ENCODE peak calls at places on chromosome 19, in six cellular contexts. T, V, D, A, R and Q are unnamed samples.

GRCh38 chr19:9871626-9872338 is 36.7 kb downstream of the PIN1 start:
- DNase-seq in A (no peak), T (no peak), D (no peak), V (no peak), R (no peak), Q (no peak)

GRCh38 chr19:14440049-14440448 is 6.9 kb downstream of the PKN1 start:
- DNase-seq in T (peak; percentile 35), A (peak; percentile 81), D (no peak), R (no peak), V (peak; percentile 80), Q (no peak)

GRCh38 chr19:18093439-18094161 is 4.0 kb upstream of the MAST3 start:
- DNase-seq in D (peak; percentile 20), V (no peak), A (no peak), T (peak; percentile 68), R (no peak), Q (no peak)

GRCh38 chr19:53333071-53333465 is 481 bp upstream of the ZNF845 start:
- DNase-seq in T (peak; percentile 82), V (peak; percentile 48), D (no peak), R (no peak), A (peak; percentile 68), Q (peak; percentile 77)

GRCh38 chr19:32611161-32611560 is 30.2 kb downstream of the PDCD5 start:
- DNase-seq in T (no peak), R (no peak), D (no peak), A (no peak), V (no peak), Q (no peak)

GRCh38 chr19:46574533-46574932 is 26.6 kb upstream of the CALM3 start:
- DNase-seq in A (no peak), R (no peak), T (no peak), V (no peak), D (no peak), Q (no peak)

GRCh38 chr19:56476671-56477428 is at the start of gene ZNF667:
- DNase-seq in T (peak; percentile 4), V (no peak), A (no peak), D (peak; percentile 59), R (no peak), Q (no peak)

GRCh38 chr19:46411088-46412033 is 2.0 kb downstream of the CCDC8 start:
- DNase-seq in T (no peak), D (no peak), V (no peak), R (no peak), A (no peak), Q (no peak)

GRCh38 chr19:9309974-9310446 is 372 bp upstream of the ZNF699 start:
- DNase-seq in R (peak; percentile 89), D (peak; percentile 84), V (peak; percentile 90), A (peak; percentile 95), T (peak; percentile 99), Q (peak; percentile 94)

GRCh38 chr19:50909240-50910070 is 1.7 kb downstream of the KLK4 start:
- DNase-seq in R (no peak), A (no peak), D (no peak), T (peak; percentile 99), V (peak; percentile 22), Q (no peak)

GRCh38 chr19:33064778-33065550 is at the start of gene RHPN2:
- DNase-seq in V (peak; percentile 70), R (peak; percentile 69), D (peak; percentile 45), A (no peak), T (peak; percentile 80), Q (no peak)

GRCh38 chr19:52094526-52094925 is 1.0 kb downstream of the ZNF841 start:
- DNase-seq in T (no peak), V (no peak), D (no peak), A (no peak), R (no peak), Q (no peak)

GRCh38 chr19:53357821-53358581 is 7.5 kb upstream of the ZNF525 start:
- DNase-seq in R (no peak), A (no peak), D (no peak), V (peak; percentile 27), T (peak; percentile 85), Q (no peak)

GRCh38 chr19:4059931-4060620 is 6.6 kb downstream of the ZBTB7A start:
- DNase-seq in V (peak; percentile 77), A (peak; percentile 82), T (peak; percentile 33), D (no peak), R (no peak), Q (peak; percentile 77)

GRCh38 chr19:4058696-4059492 is 7.8 kb downstream of the ZBTB7A start:
- DNase-seq in D (no peak), A (no peak), V (no peak), T (peak; percentile 5), R (no peak), Q (no peak)

GRCh38 chr19:4060621-4061177 is 6.0 kb downstream of the ZBTB7A start:
- DNase-seq in V (no peak), R (no peak), D (no peak), A (no peak), T (no peak), Q (no peak)

GRCh38 chr19:4059493-4059880 is 7.2 kb downstream of the ZBTB7A start:
- DNase-seq in V (no peak), D (no peak), R (no peak), T (no peak), A (no peak), Q (no peak)

DNA sequence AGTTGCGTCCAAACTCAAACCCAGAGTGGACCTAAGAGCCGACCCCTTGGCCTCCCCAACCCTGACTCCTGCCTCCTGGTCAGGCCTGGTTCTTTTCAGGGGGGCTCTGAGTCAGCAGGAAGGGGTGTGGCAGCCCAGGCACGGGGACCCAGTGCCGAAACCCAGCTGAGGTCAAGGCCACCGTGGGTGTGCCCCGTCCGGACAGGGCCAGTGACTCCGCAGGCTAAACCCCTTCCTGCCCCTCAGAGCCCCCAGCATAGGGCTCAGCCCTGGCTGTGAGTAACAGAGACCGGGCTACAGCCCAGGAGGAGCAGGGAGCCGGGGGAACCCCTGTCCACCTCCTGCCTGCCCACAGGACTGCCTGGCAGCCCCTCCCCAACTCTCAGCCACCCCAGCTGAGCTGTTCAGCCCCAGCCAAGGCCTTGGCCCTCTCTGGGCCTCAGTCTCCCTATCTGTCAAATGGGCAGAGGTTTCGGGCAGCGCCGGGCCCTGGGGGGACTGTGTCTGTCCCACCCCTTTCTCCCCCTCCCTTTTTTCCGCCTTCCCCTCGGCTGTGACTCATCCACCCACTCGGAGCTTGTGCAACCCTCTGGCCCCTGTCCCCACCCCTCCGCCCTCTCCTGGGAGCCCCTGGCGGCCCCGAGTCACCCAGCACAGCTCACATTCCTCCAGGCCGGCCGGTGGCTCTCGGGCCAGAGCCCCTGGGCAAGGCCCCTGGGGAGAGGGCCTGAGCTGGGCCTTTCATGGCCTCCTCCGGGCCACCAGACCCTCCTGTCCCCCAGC is 8.6 kb downstream of the ZBTB7A start:
- DNase-seq in T (peak; percentile 1), D (peak; percentile 85), R (peak; percentile 79), V (peak; percentile 87), A (peak; percentile 98), Q (peak; percentile 97)
- H3K4me3 ChIP-seq in T (no peak overlapping the region), D (no peak overlapping the region), R (peak overlapping the region; percentile 36), V (peak overlapping the region; percentile 44), A (peak overlapping the region; percentile 37), Q (peak overlapping the region; percentile 100)

GRCh38 chr19:13019330-13019729 is 24.1 kb downstream of the NFIX start:
- DNase-seq in V (no peak), R (no peak), T (no peak), D (no peak), A (no peak), Q (no peak)
- H3K27ac ChIP-seq in V (peak overlapping the region; percentile 89), R (peak overlapping the region; percentile 95), T (no peak overlapping the region), D (no peak overlapping the region), A (peak overlapping the region; percentile 88), Q (peak overlapping the region; percentile 95)

GRCh38 chr19:1871140-1871597 is 7.8 kb upstream of the KLF16 start:
- DNase-seq in T (no peak), R (no peak), D (no peak), V (no peak), A (no peak), Q (no peak)

GRCh38 chr19:1873524-1874473 is 10.4 kb upstream of the KLF16 start:
- DNase-seq in V (peak; percentile 75), A (peak; percentile 68), D (no peak), T (no peak), R (peak; percentile 88), Q (no peak)

GRCh38 chr19:1872807-1873523 is 9.6 kb upstream of the KLF16 start:
- DNase-seq in R (no peak), D (no peak), T (no peak), V (no peak), A (no peak), Q (no peak)

GRCh38 chr19:1868971-1869370 is 5.6 kb upstream of the KLF16 start:
- DNase-seq in T (no peak), R (no peak), D (no peak), A (no peak), V (no peak), Q (no peak)

DNA sequence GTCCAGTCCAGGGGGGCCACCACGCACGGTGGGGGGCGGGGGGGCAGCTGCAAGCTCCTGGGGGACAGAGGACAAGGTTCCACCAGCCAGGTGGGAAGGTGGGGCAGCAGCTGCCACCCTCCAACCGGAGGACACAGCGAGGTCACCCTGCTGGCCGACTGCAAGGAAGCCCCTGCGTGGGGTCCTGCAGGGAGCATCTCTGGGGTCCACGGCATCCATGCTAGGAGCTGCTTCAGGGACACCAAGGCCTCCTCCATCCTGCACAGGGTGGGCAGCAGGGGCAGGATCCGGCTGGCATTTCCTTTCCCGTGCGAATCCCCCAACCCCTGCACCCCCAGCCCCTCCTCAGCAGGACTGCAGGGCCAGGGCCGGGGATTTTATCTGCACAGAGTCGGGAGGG is 8.3 kb upstream of the KLF16 start:
- DNase-seq in D (no peak), A (no peak), T (no peak), V (no peak), R (no peak), Q (no peak)
- H3K4me3 ChIP-seq in D (no peak overlapping the region), A (no peak overlapping the region), T (no peak overlapping the region), V (no peak overlapping the region), R (no peak overlapping the region), Q (no peak overlapping the region)

DNA sequence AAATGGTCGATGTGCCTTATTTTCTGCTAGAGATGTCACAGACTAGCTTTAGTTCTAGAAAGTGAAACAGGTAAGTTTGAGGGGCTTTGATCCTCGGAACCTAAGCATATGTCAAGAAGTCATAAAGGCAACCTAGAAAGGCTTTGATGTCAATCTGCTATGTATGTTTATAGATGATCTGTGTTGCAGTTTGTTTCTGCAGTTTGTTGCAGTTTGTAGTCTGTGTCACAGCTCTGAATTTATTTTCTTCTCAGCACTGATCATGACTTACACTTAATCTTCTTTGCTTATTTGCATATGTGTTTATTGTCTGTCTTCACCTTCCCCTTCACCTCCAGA is 5.9 kb downstream of the LSM14A start:
- DNase-seq in T (no peak), D (no peak), A (no peak), R (no peak), V (no peak), Q (no peak)
- H3K27ac ChIP-seq in T (no peak overlapping the region), D (no peak overlapping the region), A (no peak overlapping the region), R (no peak overlapping the region), V (no peak overlapping the region), Q (no peak overlapping the region)